ENCODE peak calls at places on chromosome 13, in four cellular contexts. P, N, V and I are unnamed samples.

GRCh38 chr13:73075546-73075945 is 16.7 kb downstream of the KLF5 start:
- DNase-seq in P (no peak), N (no peak), V (no peak), I (no peak)

GRCh38 chr13:71811344-71811743 is 55.7 kb downstream of the DACH1 start:
- DNase-seq in P (no peak), N (no peak), V (no peak), I (no peak)

GRCh38 chr13:45518525-45519235 is 53.9 kb downstream of the COG3 start:
- DNase-seq in P (no peak), N (no peak), V (no peak), I (no peak)

GRCh38 chr13:34412295-34412694 is 529.8 kb upstream of the NBEA start:
- DNase-seq in P (no peak), N (no peak), V (no peak), I (no peak)

GRCh38 chr13:30196025-30196424 is 111.3 kb downstream of the KATNAL1 start:
- DNase-seq in P (no peak), N (no peak), V (no peak), I (peak; percentile 21)

GRCh38 chr13:103299079-103299478 is 232.9 kb upstream of the SLC10A2 start:
- DNase-seq in P (no peak), N (no peak), V (no peak), I (no peak)

GRCh38 chr13:26011996-26012688 is 39.7 kb downstream of the SHISA2 start:
- DNase-seq in P (no peak), N (no peak), V (no peak), I (no peak)

GRCh38 chr13:113453962-113454361 is 674 bp upstream of the ADPRHL1 start:
- DNase-seq in P (no peak), N (no peak), V (no peak), I (no peak)

GRCh38 chr13:31797154-31797775 is 57.9 kb downstream of the RXFP2 start:
- DNase-seq in P (peak; percentile 3), N (no peak), V (peak; percentile 1), I (peak; percentile 39)

GRCh38 chr13:80070024-80070703 is 270.8 kb downstream of the SPRY2 start:
- DNase-seq in P (no peak), N (no peak), V (no peak), I (no peak)

GRCh38 chr13:98496239-98496668 is 80.7 kb downstream of the STK24 start:
- DNase-seq in P (peak; percentile 27), N (no peak), V (no peak), I (no peak)

GRCh38 chr13:73492811-73493210 is 434.0 kb downstream of the KLF5 start:
- DNase-seq in P (no peak), N (no peak), V (no peak), I (no peak)

GRCh38 chr13:52738719-52739467 is 727 bp downstream of the CNMD start:
- DNase-seq in P (no peak), N (no peak), V (peak; percentile 22), I (no peak)

GRCh38 chr13:51819544-51819943 is 15.6 kb upstream of the DHRS12 start:
- DNase-seq in P (no peak), N (no peak), V (no peak), I (no peak)

GRCh38 chr13:85675508-85675907 is 123.7 kb downstream of the SLITRK6 start:
- DNase-seq in P (no peak), N (no peak), V (no peak), I (no peak)

GRCh38 chr13:98890186-98890585 is 87.7 kb downstream of the DOCK9 start:
- DNase-seq in P (no peak), N (no peak), V (no peak), I (no peak)

GRCh38 chr13:31773538-31773937 is 34.2 kb downstream of the RXFP2 start:
- DNase-seq in P (no peak), N (no peak), V (no peak), I (no peak)

GRCh38 chr13:66835040-66835628 is 395.0 kb downstream of the PCDH9 start:
- DNase-seq in P (peak; percentile 24), N (no peak), V (peak; percentile 82), I (peak; percentile 100)
- TF ChIP-seq SP1 in P (no peak), N (no peak), V (no peak), I (no peak)

GRCh38 chr13:44171861-44172260 is 201.8 kb upstream of the SERP2 start:
- DNase-seq in P (no peak), N (no peak), V (no peak), I (no peak)
- TF ChIP-seq FOXM1 in P (no peak), N (no peak), V (no peak), I (no peak)

DNA sequence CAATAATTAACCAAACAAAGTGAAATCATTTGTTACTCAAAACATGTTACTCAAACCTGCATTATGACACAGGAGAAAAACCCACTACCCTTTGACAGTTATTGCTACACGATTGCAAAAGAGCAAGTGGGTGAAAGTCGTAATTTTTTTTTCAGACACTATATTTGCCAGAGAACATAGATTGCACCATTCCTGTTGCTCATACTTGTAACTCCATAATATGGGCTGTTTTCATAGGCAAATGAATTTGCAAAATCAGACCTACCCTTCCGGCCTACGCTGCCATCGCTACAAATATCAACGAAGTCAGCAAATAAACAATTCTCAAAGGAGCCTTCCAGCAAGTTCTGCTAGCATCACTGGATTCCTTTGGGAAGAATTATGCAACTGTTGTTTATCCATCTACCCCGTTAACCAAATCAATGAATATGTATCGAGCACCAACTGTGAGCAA is 396.5 kb downstream of the IRS2 start:
- DNase-seq in P (no peak), N (no peak), V (no peak), I (no peak)
- TF ChIP-seq SP1 in P (no peak), N (no peak), V (no peak), I (no peak)

DNA sequence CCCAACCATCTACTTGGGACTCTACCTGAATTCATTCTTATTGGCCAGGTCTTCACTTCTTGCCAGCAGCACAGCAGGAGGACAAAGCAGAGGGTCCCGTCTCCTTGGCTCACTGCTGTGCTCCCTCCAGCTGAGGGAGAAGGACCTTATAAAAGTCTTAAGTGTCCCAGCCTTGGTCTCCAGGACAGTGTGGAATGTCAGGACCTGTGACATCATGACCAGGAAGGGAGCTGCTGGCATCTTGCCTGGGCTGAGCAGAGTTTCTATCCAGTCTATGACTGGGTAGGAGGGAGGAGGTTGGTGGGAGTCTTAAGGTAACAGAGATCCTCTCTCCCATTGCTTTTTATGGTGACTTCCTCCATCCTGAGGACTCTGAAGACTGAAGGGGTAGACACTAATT is 56.6 kb upstream of the ANKRD10 start:
- DNase-seq in P (no peak), N (no peak), V (no peak), I (no peak)
- TF ChIP-seq FOXM1 in P (no peak), N (no peak), V (no peak), I (no peak)

GRCh38 chr13:107585466-107585865 is 629.9 kb downstream of the LIG4 start:
- DNase-seq in P (no peak), N (no peak), V (no peak), I (no peak)
- TF ChIP-seq SP1 in P (no peak), N (no peak), V (no peak), I (no peak)